ENCODE peak calls at places on chromosomes 12 and 14, in eight cellular contexts. Q is thoracic aorta, G is fibroblast of the aortic adventitia, J is WERI-Rb-1, O is ascending aorta, K is A673, R is right atrium auricular region, Z is stomach. I is an unnamed sample.

GRCh38 chr14:59844414-59844813 is 26.2 kb downstream of the RTN1 start:
- DNase-seq in Q (no peak), G (no peak), J (no peak), O (no peak), K (no peak), R (no peak), Z (no peak), I (no peak)

GRCh38 chr12:132872975-132873421 is 14.4 kb downstream of the CHFR start:
- DNase-seq in Q (no peak), G (no peak), J (no peak), O (no peak), K (no peak), R (no peak), Z (no peak), I (no peak)

GRCh38 chr14:71321556-71322315 is 414.5 kb downstream of the PCNX1 start:
- DNase-seq in Q (no peak), G (peak), J (peak), O (no peak), K (peak), R (no peak), Z (no peak), I (peak)

GRCh38 chr12:65205886-65206285 is 36.5 kb downstream of the LEMD3 start:
- DNase-seq in Q (no peak), G (no peak), J (no peak), O (no peak), K (no peak), R (no peak), Z (no peak), I (no peak)

GRCh38 chr12:92064420-92064819 is 81.2 kb downstream of the BTG1 start:
- DNase-seq in Q (no peak), G (no peak), J (no peak), O (no peak), K (no peak), R (no peak), Z (no peak), I (no peak)

GRCh38 chr14:20387577-20387976 is 25.7 kb downstream of the TEP1 start:
- DNase-seq in Q (no peak), G (no peak), J (no peak), O (peak), K (no peak), R (no peak), Z (no peak), I (no peak)

GRCh38 chr12:122395319-122395718 is 27.1 kb downstream of the CLIP1 start:
- DNase-seq in Q (no peak), G (peak), J (no peak), O (no peak), K (no peak), R (no peak), Z (no peak), I (peak)

GRCh38 chr12:120758798-120759590 is 33.4 kb downstream of the ACADS start:
- DNase-seq in Q (no peak), G (no peak), J (no peak), O (no peak), K (no peak), R (no peak), Z (no peak), I (no peak)

GRCh38 chr12:116916714-116917114 is 6.0 kb downstream of the FBXW8 start:
- DNase-seq in Q (no peak), G (peak), J (peak), O (no peak), K (no peak), R (no peak), Z (peak), I (peak)

DNA sequence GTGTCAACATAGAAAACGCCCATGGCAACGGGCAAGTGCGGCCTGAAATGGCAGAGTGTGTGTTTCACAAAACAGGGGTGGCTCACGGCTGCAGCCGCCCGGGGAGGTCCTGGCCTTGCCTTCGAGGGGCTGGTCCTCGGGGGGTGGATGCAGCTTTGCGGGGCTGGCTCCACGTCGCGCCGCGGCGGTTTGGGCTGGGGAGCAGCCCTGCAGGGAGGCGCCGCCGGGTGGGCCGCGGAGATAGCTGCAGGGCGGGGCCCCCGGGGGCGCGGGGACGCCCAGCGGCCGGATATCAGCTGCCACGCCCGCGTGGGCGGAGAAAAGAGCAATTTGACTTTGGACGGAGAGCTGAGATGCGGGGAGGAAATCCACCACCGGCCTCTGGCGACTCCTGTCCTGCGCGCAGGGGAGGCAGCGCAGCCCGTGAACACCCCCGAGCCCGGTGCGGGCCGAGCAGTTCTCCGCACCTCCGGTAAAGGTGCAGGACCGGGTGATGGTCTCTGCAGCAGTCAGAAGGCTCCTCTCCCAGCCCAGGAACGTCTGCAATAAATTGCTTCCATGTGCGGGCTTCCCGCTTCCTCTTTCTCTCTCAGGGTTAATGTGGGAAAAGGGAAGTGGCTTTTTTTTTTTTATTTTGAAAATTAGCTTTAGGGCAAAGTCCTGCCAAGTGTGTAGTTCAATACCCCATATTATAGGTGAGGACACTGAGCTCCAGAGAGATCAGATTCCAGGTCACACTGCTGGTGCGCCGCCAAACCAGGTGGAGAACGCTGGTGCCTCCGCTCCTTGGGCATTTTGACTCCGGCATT is 110.5 kb downstream of the ARF6 start:
- DNase-seq in Q (peak), G (peak), J (peak), O (peak), K (peak), R (peak), Z (peak), I (peak)
- TF ChIP-seq CTCF in Q (no peak), G (no peak), J (peak), O (no peak), K (no peak), R (no peak), Z (no peak), I (peak)

GRCh38 chr14:37594238-37594915 is 672 bp downstream of the FOXA1 start:
- DNase-seq in Q (no peak), G (peak), J (peak), O (no peak), K (peak), R (no peak), Z (peak), I (peak)
- H3K4me3 ChIP-seq in Q (peak), G (peak), J (peak), O (peak), K (peak), R (peak), Z (peak), I (peak)

GRCh38 chr12:115323223-115323905 is 639.4 kb upstream of the TBX3 start:
- DNase-seq in Q (no peak), G (peak), J (no peak), O (no peak), K (no peak), R (no peak), Z (no peak), I (peak)
- TF ChIP-seq CTCF in Q (no peak), G (no peak), J (no peak), O (no peak), K (no peak), R (no peak), Z (no peak), I (no peak)

DNA sequence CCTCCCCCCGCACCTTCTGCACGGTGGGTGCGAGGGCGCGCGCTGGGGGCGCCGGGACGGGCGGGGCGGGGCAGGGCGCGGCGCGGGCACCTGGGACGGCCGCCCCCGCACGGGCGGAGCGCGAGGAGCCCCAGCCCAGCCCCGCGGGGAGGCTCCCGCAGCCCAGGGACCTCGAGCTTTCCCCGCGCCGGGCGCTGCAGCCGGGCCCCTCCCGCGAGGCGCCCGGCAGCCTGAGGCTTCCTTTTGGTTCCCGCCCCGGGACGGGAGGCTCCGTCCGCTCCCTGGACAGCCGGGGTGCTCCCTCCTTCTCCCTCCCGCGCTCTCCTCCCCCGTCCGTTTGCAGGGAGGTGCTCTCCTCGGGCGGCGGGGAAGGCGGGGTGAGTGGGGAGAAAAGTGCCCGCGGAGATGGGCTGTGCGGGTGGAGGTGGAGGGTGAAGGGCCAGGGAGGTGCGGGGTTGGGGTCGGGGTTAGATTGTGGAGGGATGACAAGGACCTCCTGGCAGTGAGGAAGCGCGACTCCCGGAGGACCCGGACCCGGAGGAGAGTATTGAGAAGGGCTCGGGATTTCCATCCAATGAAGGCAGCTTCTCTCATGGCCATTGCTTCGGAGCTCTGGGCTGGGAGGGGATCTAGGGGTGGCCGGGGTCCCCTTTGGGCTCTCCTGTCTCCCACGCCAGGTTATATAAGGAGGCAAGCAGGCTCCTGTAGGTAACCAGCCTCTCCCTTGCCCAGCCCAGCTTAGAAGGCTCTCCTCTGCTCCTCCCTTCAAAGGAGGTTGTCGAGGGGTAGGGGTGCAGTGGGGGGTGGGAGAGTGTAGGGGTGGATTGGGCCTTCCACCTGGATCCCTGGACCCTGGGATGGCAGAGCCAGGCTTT is 645 bp downstream of the JDP2 start:
- DNase-seq in Q (no peak), G (peak), J (peak), O (no peak), K (no peak), R (no peak), Z (peak), I (peak)
- H3K4me3 ChIP-seq in Q (peak), G (peak), J (peak), O (peak), K (peak), R (peak), Z (peak), I (peak)

DNA sequence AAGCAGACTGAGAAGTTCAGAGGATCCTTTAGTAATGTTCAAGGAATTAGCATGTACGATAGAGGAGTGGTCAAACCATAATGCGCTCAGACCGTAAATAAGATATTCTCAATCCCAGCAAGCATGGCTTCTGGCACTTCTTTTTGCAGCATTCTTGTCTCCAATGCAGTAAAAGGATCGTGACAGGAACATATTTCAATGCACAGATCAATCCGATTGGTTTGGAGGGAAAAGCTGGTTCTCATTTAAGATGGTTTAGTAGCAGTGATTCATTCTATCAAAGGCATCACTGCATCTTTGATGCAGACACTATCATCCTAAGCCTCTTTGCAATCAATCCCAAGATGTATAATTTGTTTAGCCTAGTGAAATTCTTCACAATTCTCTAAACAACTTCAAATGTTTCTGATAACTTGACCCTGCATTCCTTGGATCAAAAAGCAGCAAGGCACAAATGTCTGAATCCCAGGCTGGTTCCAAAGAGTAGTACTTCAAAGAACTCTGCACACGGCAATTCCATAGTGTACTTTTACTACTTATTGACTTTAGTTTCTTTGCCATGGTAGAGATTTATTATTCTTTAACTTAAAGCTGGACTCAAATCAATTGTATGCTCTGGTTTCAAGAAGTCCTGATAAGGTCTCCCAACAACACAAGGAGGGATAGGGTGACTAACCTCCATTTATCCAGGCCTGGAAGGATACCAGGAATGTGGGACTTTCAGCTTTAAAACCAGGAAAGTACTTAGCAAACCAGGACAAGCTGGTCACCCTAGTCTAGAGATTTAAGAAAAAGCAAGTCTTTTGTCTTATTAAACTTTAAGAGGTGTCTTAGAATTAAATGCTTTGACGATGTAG is 96.8 kb upstream of the MDM1 start:
- DNase-seq in Q (no peak), G (peak), J (no peak), O (no peak), K (no peak), R (no peak), Z (no peak), I (no peak)
- TF ChIP-seq CTCF in Q (no peak), G (no peak), J (no peak), O (no peak), K (no peak), R (no peak), Z (no peak), I (no peak)

GRCh38 chr12:106583578-106584103 is 837 bp downstream of the RFX4 start:
- DNase-seq in Q (no peak), G (peak), J (no peak), O (no peak), K (peak), R (no peak), Z (no peak), I (no peak)

GRCh38 chr12:106582264-106582591 is 576 bp upstream of the RFX4 start:
- DNase-seq in Q (no peak), G (no peak), J (no peak), O (no peak), K (no peak), R (no peak), Z (no peak), I (no peak)

GRCh38 chr12:106581543-106582263 is 1.1 kb upstream of the RFX4 start:
- DNase-seq in Q (no peak), G (no peak), J (no peak), O (no peak), K (no peak), R (no peak), Z (no peak), I (peak)

GRCh38 chr12:106584104-106585064 is 1.6 kb downstream of the RFX4 start:
- DNase-seq in Q (no peak), G (no peak), J (no peak), O (no peak), K (no peak), R (no peak), Z (no peak), I (peak)

DNA sequence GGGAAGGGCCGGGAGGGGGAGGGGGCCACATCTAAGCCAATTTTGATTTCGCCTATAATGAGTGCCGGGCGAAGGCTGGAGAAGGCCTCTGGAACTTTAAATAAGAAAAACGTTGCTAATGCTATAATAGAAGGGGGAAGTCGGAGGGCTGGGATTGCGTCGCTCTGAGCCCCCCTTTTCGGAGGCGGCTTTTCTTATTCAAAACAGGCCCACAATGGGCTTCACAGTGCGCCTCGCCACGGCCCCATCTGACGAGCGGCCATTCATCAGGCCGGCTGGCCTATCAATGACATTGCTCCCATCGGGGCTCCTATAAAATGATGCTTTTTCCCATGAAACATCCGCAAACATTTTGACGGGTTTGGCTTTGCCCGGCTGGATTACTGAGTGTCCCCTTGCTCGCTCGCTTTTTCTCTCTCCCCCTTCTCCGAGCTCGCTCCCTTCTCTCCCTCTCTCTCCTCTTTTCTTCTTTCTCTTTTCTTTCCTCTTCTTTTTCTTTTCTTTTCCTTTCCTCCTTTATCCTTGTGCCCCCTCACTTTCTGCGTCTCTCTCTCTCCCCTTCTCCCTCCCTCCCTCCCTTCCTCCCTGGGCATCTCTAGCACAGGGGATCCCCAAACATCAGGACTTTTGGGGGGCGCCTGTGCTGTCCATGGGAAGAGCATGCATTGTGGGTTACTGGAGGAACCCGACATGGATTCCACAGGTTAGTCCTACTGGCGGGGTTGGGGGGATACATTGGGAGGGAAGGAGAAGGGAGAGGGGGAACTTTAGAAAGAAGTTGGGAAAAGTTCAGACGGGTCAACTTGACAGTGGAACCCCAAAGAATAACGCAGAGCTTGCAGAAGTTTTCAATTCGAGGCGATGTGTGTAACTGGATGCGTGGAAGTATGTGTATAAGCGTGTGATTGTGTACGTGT is at the start of gene RFX4:
- DNase-seq in Q (no peak), G (no peak), J (no peak), O (no peak), K (peak), R (no peak), Z (no peak), I (no peak)
- H3K4me3 ChIP-seq in Q (peak), G (peak), J (no peak), O (peak), K (peak), R (peak), Z (peak), I (peak)

GRCh38 chr12:54148560-54149439 is 40.0 kb downstream of the SMUG1 start:
- DNase-seq in Q (no peak), G (no peak), J (no peak), O (peak), K (no peak), R (no peak), Z (no peak), I (no peak)

GRCh38 chr12:54146506-54147145 is 42.2 kb downstream of the SMUG1 start:
- DNase-seq in Q (no peak), G (no peak), J (no peak), O (no peak), K (no peak), R (no peak), Z (no peak), I (no peak)

GRCh38 chr12:54145844-54146243 is 42.9 kb downstream of the SMUG1 start:
- DNase-seq in Q (no peak), G (no peak), J (no peak), O (no peak), K (no peak), R (no peak), Z (no peak), I (no peak)

GRCh38 chr12:54147606-54148005 is 41.2 kb downstream of the SMUG1 start:
- DNase-seq in Q (no peak), G (no peak), J (no peak), O (no peak), K (no peak), R (no peak), Z (no peak), I (no peak)

GRCh38 chr12:54147186-54147585 is 41.6 kb downstream of the SMUG1 start:
- DNase-seq in Q (no peak), G (peak), J (no peak), O (peak), K (no peak), R (no peak), Z (peak), I (no peak)
- TF ChIP-seq CTCF in Q (peak), G (no peak), J (no peak), O (no peak), K (peak), R (no peak), Z (peak), I (no peak)

I was measured in choroid plexus epithelial cell.